ENCODE peak calls at places on chromosomes 3 and 15, in six cellular contexts. Z is neuronal stem cell; D is CD8-positive, alpha-beta T cell; G is cardiac muscle cell; V is sigmoid colon; A is kidney. T is an unnamed sample.

GRCh38 chr3:24100694-24101402 is 155.8 kb downstream of the NR1D2 start:
- DNase-seq in D (no peak), G (peak; percentile 60), V (no peak), Z (no peak), A (no peak), T (no peak)

GRCh38 chr15:90291679-90292356 is 26.3 kb downstream of the NGRN start:
- DNase-seq in A (no peak), D (no peak), V (no peak), Z (no peak), G (no peak), T (peak; percentile 29)

GRCh38 chr3:184315871-184316661 is 1.7 kb downstream of the EIF4G1 start:
- DNase-seq in V (no peak), D (no peak), A (no peak), G (no peak), Z (no peak), T (no peak)

GRCh38 chr15:93168913-93169312 is 79.9 kb upstream of the RGMA start:
- DNase-seq in V (no peak), D (no peak), Z (no peak), A (no peak), G (peak; percentile 5), T (no peak)

GRCh38 chr3:192130534-192131132 is 596.7 kb downstream of the FGF12 start:
- DNase-seq in Z (peak; percentile 3), G (peak; percentile 54), V (no peak), D (no peak), A (no peak), T (peak; percentile 58)

GRCh38 chr3:154132777-154133375 is 11.7 kb downstream of the ARHGEF26 start:
- DNase-seq in D (no peak), G (peak; percentile 38), V (no peak), Z (no peak), A (no peak), T (no peak)

GRCh38 chr3:195260286-195260905 is 10.6 kb downstream of the XXYLT1 start:
- DNase-seq in Z (peak; percentile 35), A (peak; percentile 89), V (no peak), G (no peak), D (no peak), T (peak; percentile 45)

GRCh38 chr3:157174265-157174615 is 14.3 kb upstream of the CCNL1 start:
- DNase-seq in Z (no peak), A (peak; percentile 80), D (no peak), G (no peak), V (peak; percentile 71), T (no peak)

GRCh38 chr3:127613406-127613805 is 15.2 kb downstream of the MCM2 start:
- DNase-seq in V (no peak), Z (no peak), A (no peak), G (no peak), D (no peak), T (no peak)

GRCh38 chr3:119690043-119690656 is 12.7 kb upstream of the CFAP91 start:
- DNase-seq in V (no peak), D (no peak), Z (no peak), A (no peak), G (peak; percentile 53), T (peak; percentile 32)

GRCh38 chr3:62587579-62588031 is 214.3 kb upstream of the FEZF2 start:
- DNase-seq in Z (no peak), D (no peak), A (no peak), G (peak; percentile 83), V (no peak), T (no peak)

GRCh38 chr15:76951161-76951714 is 19.7 kb downstream of the RCN2 start:
- DNase-seq in V (no peak), Z (no peak), D (no peak), G (no peak), A (no peak), T (no peak)

GRCh38 chr3:190577225-190577624 is 63.3 kb downstream of the IL1RAP start:
- DNase-seq in Z (no peak), D (no peak), A (no peak), V (no peak), G (no peak), T (no peak)

GRCh38 chr3:39267631-39268553 is 11.9 kb downstream of the CX3CR1 start:
- DNase-seq in V (no peak), G (no peak), Z (no peak), A (no peak), D (peak; percentile 48), T (no peak)

GRCh38 chr15:70690012-70690411 is 73.3 kb downstream of the UACA start:
- DNase-seq in V (no peak), A (no peak), G (no peak), D (no peak), Z (no peak), T (no peak)

GRCh38 chr15:83516935-83517334 is 69.8 kb downstream of the SH3GL3 start:
- DNase-seq in V (no peak), Z (no peak), G (peak; percentile 7), A (no peak), D (no peak), T (no peak)

GRCh38 chr3:69729350-69729919 is 9.8 kb upstream of the MITF start:
- DNase-seq in A (no peak), Z (no peak), V (no peak), G (no peak), D (no peak), T (no peak)

GRCh38 chr3:180563411-180563810 is 38.6 kb upstream of the TTC14 start:
- DNase-seq in Z (no peak), V (no peak), D (no peak), A (no peak), G (no peak), T (no peak)

GRCh38 chr3:58173670-58174472 is 36.9 kb downstream of the DNASE1L3 start:
- DNase-seq in Z (no peak), A (no peak), D (no peak), V (peak; percentile 82), G (peak; percentile 24), T (peak; percentile 45)

GRCh38 chr3:42504334-42505202 is 2.1 kb downstream of the VIPR1 start:
- DNase-seq in V (peak; percentile 46), G (no peak), Z (no peak), A (no peak), D (no peak), T (no peak)

GRCh38 chr15:70140543-70141375 is 43.0 kb upstream of the TLE3 start:
- DNase-seq in G (peak; percentile 64), V (no peak), A (no peak), Z (no peak), D (no peak), T (no peak)

GRCh38 chr3:50047426-50047825 is 41.3 kb upstream of the RBM5 start:
- DNase-seq in A (no peak), D (no peak), Z (no peak), V (no peak), G (no peak), T (no peak)

GRCh38 chr3:56884387-56884786 is 82.6 kb upstream of the ARHGEF3 start:
- DNase-seq in A (no peak), D (no peak), Z (no peak), G (no peak), V (no peak), T (no peak)

GRCh38 chr15:51869074-51869425 is 39.6 kb downstream of the TMOD3 start:
- DNase-seq in D (no peak), A (no peak), V (no peak), G (peak; percentile 68), Z (no peak), T (peak; percentile 17)

GRCh38 chr3:139355937-139356336 is 12.1 kb downstream of the MRPS22 start:
- DNase-seq in G (no peak), Z (no peak), A (no peak), V (no peak), D (no peak), T (no peak)
- H3K36me3 ChIP-seq in G (peaks cover 93% of the 10 kb centered on the region), Z (peaks cover 27% of the 10 kb centered on the region), A (peaks cover 55% of the 10 kb centered on the region), V (peaks cover 22% of the 10 kb centered on the region), D (peaks cover 54% of the 10 kb centered on the region), T (peaks cover 84% of the 10 kb centered on the region)

DNA sequence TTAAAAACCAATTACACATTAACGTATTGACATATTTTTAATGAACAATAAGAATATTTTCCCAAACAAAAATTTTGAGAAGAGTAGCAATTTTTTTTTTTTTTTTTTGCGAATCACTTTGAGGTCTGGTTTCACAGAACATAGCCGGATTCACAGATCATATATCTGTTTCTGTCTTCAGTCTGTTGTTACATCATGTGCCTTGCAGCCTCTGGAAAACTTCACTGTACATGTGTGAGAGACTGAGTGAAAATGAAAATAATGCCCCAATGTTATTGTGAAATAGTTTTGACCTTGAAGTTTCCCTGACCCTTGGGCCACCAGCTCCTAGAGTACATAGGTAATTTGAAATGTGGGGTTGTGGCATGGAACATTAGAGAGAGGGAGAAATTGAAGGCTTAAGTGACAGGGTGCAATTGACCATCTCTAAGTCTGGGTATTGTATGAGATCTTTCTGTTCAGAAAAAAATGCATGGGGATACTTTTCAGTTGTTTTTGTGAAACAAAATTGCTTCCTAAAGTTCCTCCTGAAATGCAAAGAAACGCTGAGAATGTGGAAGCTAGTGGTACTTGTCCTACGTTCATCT is 14.0 kb downstream of the ITPR1 start:
- DNase-seq in D (no peak), V (no peak), A (no peak), G (peak; percentile 53), Z (no peak), T (no peak)
- H3K4me3 ChIP-seq in D (no peak overlapping the region), V (no peak overlapping the region), A (no peak overlapping the region), G (no peak overlapping the region), Z (no peak overlapping the region), T (no peak overlapping the region)

GRCh38 chr15:68431792-68432401 is at the start of gene ITGA11:
- DNase-seq in G (peak; percentile 67), A (peak; percentile 87), Z (peak; percentile 52), D (no peak), V (peak; percentile 74), T (peak; percentile 72)

GRCh38 chr15:68432665-68433064 is 702 bp upstream of the ITGA11 start:
- DNase-seq in V (no peak), D (no peak), Z (no peak), G (no peak), A (peak; percentile 48), T (peak; percentile 7)

GRCh38 chr15:68429691-68430470 is 2.1 kb downstream of the ITGA11 start:
- DNase-seq in A (peak; percentile 18), D (no peak), Z (no peak), G (no peak), V (no peak), T (peak; percentile 5)

GRCh38 chr15:68430471-68431036 is 1.4 kb downstream of the ITGA11 start:
- DNase-seq in G (no peak), D (no peak), A (no peak), V (no peak), Z (no peak), T (no peak)

GRCh38 chr15:68431037-68431791 is 749 bp downstream of the ITGA11 start:
- DNase-seq in V (no peak), A (peak; percentile 84), Z (peak; percentile 31), G (peak; percentile 33), D (no peak), T (peak; percentile 9)
- H3K36me3 ChIP-seq in V (no peaks in the 10 kb centered on the region), A (no peaks in the 10 kb centered on the region), Z (no peaks in the 10 kb centered on the region), G (no peaks in the 10 kb centered on the region), D (no peaks in the 10 kb centered on the region), T (no peaks in the 10 kb centered on the region)

GRCh38 chr15:38564557-38565286 is at the start of gene RASGRP1:
- DNase-seq in G (peak; percentile 48), Z (peak; percentile 66), D (peak; percentile 72), V (peak; percentile 68), A (peak; percentile 89), T (peak; percentile 81)

GRCh38 chr15:38563723-38564519 is 693 bp downstream of the RASGRP1 start:
- DNase-seq in A (peak; percentile 90), G (peak; percentile 52), D (peak; percentile 79), V (no peak), Z (peak; percentile 57), T (peak; percentile 72)

GRCh38 chr15:38562278-38562677 is 2.3 kb downstream of the RASGRP1 start:
- DNase-seq in Z (no peak), A (no peak), G (no peak), D (no peak), V (no peak), T (no peak)

GRCh38 chr15:38560456-38560926 is 4.1 kb downstream of the RASGRP1 start:
- DNase-seq in G (no peak), Z (no peak), V (no peak), D (no peak), A (no peak), T (no peak)

GRCh38 chr15:38565287-38565670 is 665 bp upstream of the RASGRP1 start:
- DNase-seq in D (no peak), G (no peak), V (no peak), A (peak; percentile 72), Z (no peak), T (no peak)
- H3K4me3 ChIP-seq in D (peak overlapping the region; percentile 66), G (peak overlapping the region; percentile 81), V (no peak overlapping the region), A (peak overlapping the region; percentile 57), Z (peak overlapping the region; percentile 83), T (no peak overlapping the region)

T was measured in HAP-1.